ENCODE peak calls at places on chromosome 7, in five cellular contexts. I is CD8-positive, alpha-beta T cell; V is gastrocnemius medialis; Y is BE2C; F is neuronal stem cell. E is an unnamed sample. For H3K4me1, the result is how much of the 10 kb centered on the place peaks cover.

GRCh38 chr7:133931053-133931452 is 196.1 kb upstream of the LRGUK start:
- DNase-seq in I (no peak), V (no peak), Y (no peak), F (no peak), E (no peak)

GRCh38 chr7:33986951-33987948 is 81.9 kb downstream of the BMPER start:
- DNase-seq in I (no peak), V (peak), Y (no peak), F (no peak), E (no peak)

GRCh38 chr7:124031919-124032318 is 948 bp downstream of the TMEM229A start:
- DNase-seq in I (no peak), V (no peak), Y (peak), F (no peak), E (no peak)

GRCh38 chr7:2939193-2939885 is 95.2 kb upstream of the GNA12 start:
- DNase-seq in I (no peak), V (no peak), Y (no peak), F (no peak), E (no peak)

GRCh38 chr7:1149351-1149794 is 10.6 kb downstream of the ZFAND2A start:
- DNase-seq in I (no peak), V (no peak), Y (no peak), F (no peak), E (no peak)

GRCh38 chr7:113170591-113170990 is 52.2 kb upstream of the SMIM30 start:
- DNase-seq in I (no peak), V (no peak), Y (no peak), F (no peak), E (no peak)

GRCh38 chr7:1668486-1668931 is 1.6 kb upstream of the ELFN1 start:
- DNase-seq in I (no peak), V (no peak), Y (no peak), F (peak), E (peak)

GRCh38 chr7:130940326-130940725 is 206.3 kb upstream of the KLF14 start:
- DNase-seq in I (no peak), V (no peak), Y (no peak), F (no peak), E (no peak)

GRCh38 chr7:25031007-25031406 is 51.0 kb upstream of the OSBPL3 start:
- DNase-seq in I (no peak), V (no peak), Y (no peak), F (no peak), E (no peak)

GRCh38 chr7:153084283-153084682 is 324.7 kb downstream of the ACTR3B start:
- DNase-seq in I (no peak), V (no peak), Y (no peak), F (no peak), E (no peak)

GRCh38 chr7:70354409-70355169 is 756.3 kb downstream of the AUTS2 start:
- DNase-seq in I (no peak), V (no peak), Y (no peak), F (no peak), E (no peak)

GRCh38 chr7:25069900-25070443 is 55.1 kb downstream of the CYCS start:
- DNase-seq in I (peak), V (peak), Y (peak), F (peak), E (peak)

GRCh38 chr7:70016044-70016770 is 417.9 kb downstream of the AUTS2 start:
- DNase-seq in I (no peak), V (no peak), Y (no peak), F (no peak), E (no peak)

GRCh38 chr7:85070967-85071628 is 115.8 kb downstream of the SEMA3D start:
- DNase-seq in I (no peak), V (no peak), Y (no peak), F (no peak), E (no peak)

GRCh38 chr7:156578978-156579430 is 61.6 kb upstream of the RNF32 start:
- DNase-seq in I (no peak), V (no peak), Y (no peak), F (no peak), E (no peak)

GRCh38 chr7:1595636-1596035 is 25.8 kb upstream of the PSMG3 start:
- DNase-seq in I (no peak), V (no peak), Y (no peak), F (no peak), E (no peak)

GRCh38 chr7:41579961-41580935 is 122.6 kb downstream of the INHBA start:
- DNase-seq in I (no peak), V (no peak), Y (no peak), F (no peak), E (no peak)

GRCh38 chr7:73839743-73840714 is 2.3 kb downstream of the METTL27 start:
- DNase-seq in I (no peak), V (no peak), Y (no peak), F (no peak), E (no peak)

GRCh38 chr7:129951076-129952011 is 1.4 kb downstream of the UBE2H start:
- DNase-seq in I (no peak), V (no peak), Y (peak), F (peak), E (peak)

GRCh38 chr7:87858427-87859100 is 17.6 kb downstream of the SLC25A40 start:
- DNase-seq in I (no peak), V (no peak), Y (no peak), F (no peak), E (no peak)

GRCh38 chr7:157006829-157007469 is 3.5 kb downstream of the MNX1 start:
- DNase-seq in I (no peak), V (no peak), Y (no peak), F (no peak), E (no peak)

GRCh38 chr7:96224682-96225081 is 97.2 kb downstream of the SLC25A13 start:
- DNase-seq in I (no peak), V (no peak), Y (no peak), F (no peak), E (no peak)

GRCh38 chr7:105808703-105809590 is 67.5 kb downstream of the ATXN7L1 start:
- DNase-seq in I (peak), V (no peak), Y (no peak), F (no peak), E (peak)

GRCh38 chr7:22296916-22297315 is 60.0 kb downstream of the RAPGEF5 start:
- DNase-seq in I (no peak), V (no peak), Y (no peak), F (no peak), E (no peak)

GRCh38 chr7:13181221-13181620 is 493.8 kb downstream of the ARL4A start:
- DNase-seq in I (no peak), V (no peak), Y (no peak), F (peak), E (no peak)

GRCh38 chr7:142328551-142328950 is 70.7 kb upstream of the PRSS58 start:
- DNase-seq in I (no peak), V (no peak), Y (no peak), F (no peak), E (no peak)

GRCh38 chr7:30888783-30889182 is 22.9 kb upstream of the AQP1 start:
- DNase-seq in I (no peak), V (no peak), Y (no peak), F (no peak), E (peak)

GRCh38 chr7:47455872-47456185 is 126.1 kb downstream of the TNS3 start:
- DNase-seq in I (no peak), V (no peak), Y (no peak), F (no peak), E (no peak)
- H3K4me1 ChIP-seq in I (under half), V (half or more), Y (under half), F (under half), E (under half)

DNA sequence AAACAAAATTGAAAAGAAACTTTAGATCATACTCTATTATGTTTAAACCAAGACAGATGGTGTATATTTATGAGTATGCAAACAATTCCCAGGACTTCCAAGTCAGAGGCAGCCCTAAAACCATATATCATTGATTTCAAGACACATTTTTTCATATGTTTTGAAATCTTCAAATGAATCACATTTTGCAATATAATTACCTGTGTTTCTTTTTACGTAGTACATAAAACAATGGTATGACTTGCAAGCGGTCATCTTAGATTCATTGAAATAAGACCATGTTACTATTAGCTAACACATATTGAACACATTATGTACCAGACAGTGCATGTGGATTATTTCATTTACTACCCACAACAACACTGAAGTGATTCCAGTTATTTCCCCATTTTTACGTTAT is 14.9 kb downstream of the SMURF1 start:
- DNase-seq in I (no peak), V (no peak), Y (no peak), F (no peak), E (no peak)
- H3K4me1 ChIP-seq in I (under half), V (half or more), Y (under half), F (under half), E (half or more)

GRCh38 chr7:50333266-50333665 is 28.8 kb downstream of the IKZF1 start:
- DNase-seq in I (peak), V (no peak), Y (no peak), F (no peak), E (no peak)

GRCh38 chr7:50335230-50335794 is 30.8 kb downstream of the IKZF1 start:
- DNase-seq in I (no peak), V (no peak), Y (no peak), F (no peak), E (no peak)

GRCh38 chr7:50332241-50333176 is 28.0 kb downstream of the IKZF1 start:
- DNase-seq in I (no peak), V (no peak), Y (no peak), F (no peak), E (no peak)

GRCh38 chr7:50335795-50336754 is 31.6 kb downstream of the IKZF1 start:
- DNase-seq in I (peak), V (no peak), Y (peak), F (no peak), E (no peak)

DNA sequence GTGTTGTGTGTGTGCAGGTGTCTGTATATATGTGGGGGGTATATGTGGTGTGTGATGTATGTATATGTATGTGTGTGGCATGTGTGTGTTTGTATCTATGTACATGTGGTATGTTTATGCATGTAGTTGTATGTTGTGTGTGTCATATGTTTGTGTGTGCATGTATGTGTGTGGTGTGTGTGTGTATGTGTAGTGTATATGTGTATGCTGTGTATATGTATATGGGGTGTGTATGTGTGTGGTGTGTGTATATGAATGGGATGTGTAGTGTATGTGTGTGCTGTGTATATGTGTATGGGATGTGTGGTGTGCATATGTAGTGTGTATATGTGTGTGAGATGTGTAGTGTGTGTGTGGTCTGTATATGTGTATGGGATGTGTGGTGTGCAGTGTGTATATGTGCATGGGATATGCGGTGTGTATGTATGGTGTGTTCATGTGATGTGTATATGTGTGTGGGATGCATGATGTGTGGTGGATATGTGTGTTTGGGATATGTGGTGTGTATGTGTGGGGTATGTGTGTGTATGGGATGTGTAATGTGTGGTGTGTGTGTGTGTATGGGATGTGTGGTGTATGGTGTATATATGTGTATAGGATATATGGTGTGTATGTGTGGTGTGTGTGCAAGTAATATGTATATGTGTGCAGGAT is 30.0 kb downstream of the IKZF1 start:
- DNase-seq in I (no peak), V (no peak), Y (no peak), F (no peak), E (no peak)
- H3K4me1 ChIP-seq in I (half or more), V (under half), Y (under half), F (under half), E (under half)

DNA sequence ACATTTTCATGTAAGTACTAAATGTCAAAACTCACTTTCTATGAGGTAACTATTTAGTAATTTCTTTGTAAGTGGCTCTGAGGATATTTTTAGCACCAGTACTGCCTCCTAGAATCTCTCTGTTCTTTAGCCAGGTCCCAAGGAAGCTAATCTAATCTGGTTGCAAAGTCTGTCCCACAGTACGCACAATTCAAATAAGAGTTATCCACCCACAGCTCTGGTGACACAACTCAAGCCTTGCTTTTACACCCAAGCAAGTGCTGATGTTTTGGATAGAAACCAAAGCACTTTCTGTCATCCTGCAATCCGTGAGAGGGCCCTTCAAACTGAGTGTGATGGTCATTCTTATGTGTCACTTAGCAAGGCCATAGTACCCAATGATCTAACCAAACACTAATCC is 14.5 kb downstream of the GIMAP5 start:
- DNase-seq in I (no peak), V (no peak), Y (no peak), F (no peak), E (no peak)
- H3K4me1 ChIP-seq in I (half or more), V (under half), Y (under half), F (under half), E (under half)

E was measured in tibial artery.